ENCODE peak calls at places on chromosome 3, in seven cellular contexts. O, I, Z, B, D, G and C are unnamed samples.

GRCh38 chr3:101646726-101647125 is 30.2 kb downstream of the ZBTB11 start:
- DNase-seq in B (no peak), D (no peak), O (no peak), G (no peak), I (no peak), Z (no peak), C (no peak)

GRCh38 chr3:168877899-168878298 is 782.2 kb upstream of the GOLIM4 start:
- DNase-seq in I (no peak), G (no peak), B (no peak), O (no peak), D (no peak), Z (no peak), C (no peak)

GRCh38 chr3:161035711-161036110 is 69.4 kb downstream of the B3GALNT1 start:
- DNase-seq in D (no peak), Z (no peak), B (no peak), I (no peak), G (no peak), O (no peak), C (no peak)

GRCh38 chr3:192570757-192571156 is 156.6 kb downstream of the FGF12 start:
- DNase-seq in Z (no peak), D (no peak), I (no peak), O (no peak), G (no peak), B (peak; percentile 39), C (peak; percentile 27)

GRCh38 chr3:43098761-43099160 is 7.1 kb downstream of the POMGNT2 start:
- DNase-seq in D (no peak), I (no peak), B (no peak), O (no peak), Z (no peak), G (no peak), C (no peak)

GRCh38 chr3:29805757-29806156 is 524.9 kb downstream of the RBMS3 start:
- DNase-seq in I (no peak), B (no peak), O (no peak), G (no peak), D (no peak), Z (no peak), C (no peak)

GRCh38 chr3:58135712-58136543 is 74.8 kb downstream of the DNASE1L3 start:
- DNase-seq in B (peak; percentile 47), O (no peak), D (no peak), I (no peak), Z (peak; percentile 41), G (no peak), C (no peak)

GRCh38 chr3:168801792-168802191 is 706.1 kb upstream of the GOLIM4 start:
- DNase-seq in Z (no peak), O (no peak), D (no peak), B (no peak), G (no peak), I (no peak), C (no peak)

GRCh38 chr3:8870134-8870533 is 93.1 kb downstream of the RAD18 start:
- DNase-seq in Z (no peak), G (no peak), I (no peak), B (no peak), O (no peak), D (no peak), C (no peak)

GRCh38 chr3:126025116-126025729 is 56.2 kb downstream of the ROPN1B start:
- DNase-seq in O (no peak), Z (no peak), D (no peak), G (no peak), I (no peak), B (no peak), C (no peak)

GRCh38 chr3:134309987-134310700 is 59.5 kb upstream of the RYK start:
- DNase-seq in B (no peak), Z (no peak), I (no peak), D (peak; percentile 87), O (no peak), G (no peak), C (no peak)

GRCh38 chr3:75294124-75294523 is 370.0 kb upstream of the FRG2C start:
- DNase-seq in I (peak; percentile 84), Z (peak; percentile 36), D (peak; percentile 24), B (peak; percentile 19), O (peak; percentile 52), G (peak; percentile 33), C (peak; percentile 26)

GRCh38 chr3:15292765-15293522 is 39.4 kb downstream of the SH3BP5 start:
- DNase-seq in B (peak; percentile 39), G (peak; percentile 72), O (peak; percentile 85), Z (peak; percentile 43), D (no peak), I (no peak), C (no peak)

GRCh38 chr3:52028572-52028971 is 27.8 kb downstream of the DUSP7 start:
- DNase-seq in I (no peak), Z (peak; percentile 83), G (no peak), D (no peak), O (no peak), B (peak; percentile 81), C (no peak)

GRCh38 chr3:111582114-111582461 is 13.1 kb downstream of the ZBED2 start:
- DNase-seq in D (peak; percentile 34), Z (no peak), G (no peak), I (no peak), O (no peak), B (no peak), C (no peak)

GRCh38 chr3:102673271-102674115 is 238.7 kb downstream of the ZPLD1 start:
- DNase-seq in I (peak; percentile 91), B (peak; percentile 60), O (peak; percentile 74), Z (peak; percentile 56), G (peak; percentile 36), D (peak; percentile 78), C (peak; percentile 89)

GRCh38 chr3:119636194-119636593 is 24.2 kb downstream of the POPDC2 start:
- DNase-seq in B (no peak), I (no peak), G (no peak), D (no peak), O (no peak), Z (no peak), C (no peak)
- H3K4me1 ChIP-seq in B (peaks cover 26% of the 10 kb centered on the region), I (peaks cover 3% of the 10 kb centered on the region), G (no peaks in the 10 kb centered on the region), D (peaks cover 3% of the 10 kb centered on the region), O (peaks cover 7% of the 10 kb centered on the region), Z (peaks cover 64% of the 10 kb centered on the region), C (peaks cover 14% of the 10 kb centered on the region)

GRCh38 chr3:49872801-49873281 is 3.1 kb upstream of the CAMKV start:
- DNase-seq in O (no peak), D (peak; percentile 25), B (no peak), Z (no peak), I (no peak), G (no peak), C (no peak)
- H3K4me3 ChIP-seq in O (no peak overlapping the region), D (no peak overlapping the region), B (no peak overlapping the region), Z (no peak overlapping the region), I (no peak overlapping the region), G (no peak overlapping the region), C (no peak overlapping the region)

GRCh38 chr3:194323785-194324735 is 27.1 kb downstream of the CPN2 start:
- DNase-seq in G (no peak), D (peak; percentile 36), Z (peak; percentile 86), B (peak; percentile 88), O (peak; percentile 60), I (no peak), C (peak; percentile 62)
- H3K27me3 ChIP-seq in G (peaks cover 21% of the 10 kb centered on the region), D (no peaks in the 10 kb centered on the region), Z (no peaks in the 10 kb centered on the region), B (peaks cover 7% of the 10 kb centered on the region), O (no peaks in the 10 kb centered on the region), I (no peaks in the 10 kb centered on the region), C (no peaks in the 10 kb centered on the region)

DNA sequence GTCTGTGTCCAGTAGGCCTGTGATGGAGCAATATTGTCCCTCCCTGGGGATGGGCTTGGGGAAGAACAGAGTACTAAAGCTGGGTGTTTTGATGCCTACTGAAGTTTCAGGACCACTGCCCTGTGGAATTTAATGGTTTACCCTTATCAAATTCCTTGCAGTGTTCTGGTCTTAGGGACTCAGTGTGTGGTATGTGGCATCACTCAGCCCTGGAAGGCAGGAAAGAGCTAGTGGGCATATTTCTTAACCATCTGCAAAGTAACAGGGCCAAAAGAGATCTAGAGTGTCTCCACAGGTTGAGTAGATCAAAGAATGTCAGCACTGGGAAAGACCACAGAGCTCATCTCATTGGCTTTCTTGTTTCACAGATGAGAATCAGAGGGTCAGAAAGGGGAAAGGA is 11.8 kb upstream of the SCN10A start:
- DNase-seq in D (no peak), Z (no peak), G (no peak), O (no peak), B (no peak), I (no peak), C (no peak)
- H3K4me1 ChIP-seq in D (no peaks in the 10 kb centered on the region), Z (peaks cover 10% of the 10 kb centered on the region), G (no peaks in the 10 kb centered on the region), O (no peaks in the 10 kb centered on the region), B (no peaks in the 10 kb centered on the region), I (no peaks in the 10 kb centered on the region), C (no peaks in the 10 kb centered on the region)

DNA sequence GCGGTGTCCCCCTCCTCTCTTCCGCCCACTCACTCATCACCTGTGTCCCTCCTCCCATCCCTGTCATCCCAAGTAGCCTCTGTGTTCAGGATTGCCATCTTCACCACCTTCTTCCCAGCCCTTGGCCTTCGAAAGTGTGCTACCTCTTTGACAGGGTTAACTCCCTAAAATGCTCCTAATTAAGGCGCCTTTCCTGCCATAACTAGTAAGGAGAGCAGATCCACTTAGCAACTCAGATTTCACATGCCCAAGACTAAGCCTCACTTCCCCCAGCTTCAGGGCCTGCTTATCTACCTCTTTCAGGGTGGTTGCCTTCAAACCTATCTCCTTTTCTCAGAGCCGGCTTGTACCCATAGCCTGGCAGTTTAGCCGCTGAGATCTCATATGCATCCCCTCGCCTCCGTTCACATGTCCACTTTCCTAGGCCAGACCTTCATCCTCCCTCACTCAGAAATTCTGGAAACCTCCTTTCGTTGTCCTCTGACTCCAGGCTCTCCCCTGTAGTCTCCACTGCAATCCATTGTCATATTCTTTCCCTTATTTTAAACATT is 953 bp upstream of the FSTL1 start:
- DNase-seq in O (no peak), Z (no peak), G (no peak), B (no peak), D (no peak), I (no peak), C (no peak)
- H3K4me3 ChIP-seq in O (peak overlapping the region; percentile 89), Z (peak overlapping the region; percentile 90), G (peak overlapping the region; percentile 59), B (peak overlapping the region; percentile 90), D (no peak overlapping the region), I (peak overlapping the region; percentile 97), C (no peak overlapping the region)

GRCh38 chr3:146065573-146066006 is 95.4 kb downstream of the PLOD2 start:
- DNase-seq in Z (no peak), G (no peak), D (peak; percentile 53), O (no peak), I (no peak), B (no peak), C (peak; percentile 75)
- H3K27me3 ChIP-seq in Z (no peaks in the 10 kb centered on the region), G (no peaks in the 10 kb centered on the region), D (no peaks in the 10 kb centered on the region), O (no peaks in the 10 kb centered on the region), I (peaks cover 7% of the 10 kb centered on the region), B (no peaks in the 10 kb centered on the region), C (no peaks in the 10 kb centered on the region)

GRCh38 chr3:191334359-191334893 is 4.1 kb upstream of the UTS2B start:
- DNase-seq in I (no peak), B (no peak), G (no peak), Z (no peak), D (no peak), O (no peak), C (no peak)
- H3K4me1 ChIP-seq in I (no peaks in the 10 kb centered on the region), B (peaks cover 15% of the 10 kb centered on the region), G (peaks cover 6% of the 10 kb centered on the region), Z (peaks cover 86% of the 10 kb centered on the region), D (peaks cover 19% of the 10 kb centered on the region), O (peaks cover 1% of the 10 kb centered on the region), C (peaks cover 77% of the 10 kb centered on the region)

GRCh38 chr3:64327039-64327804 is 102.0 kb upstream of the PRICKLE2 start:
- DNase-seq in B (peak; percentile 74), O (peak; percentile 67), D (no peak), I (peak; percentile 21), G (no peak), Z (peak; percentile 62), C (no peak)
- H3K4me3 ChIP-seq in B (no peak overlapping the region), O (no peak overlapping the region), D (no peak overlapping the region), I (no peak overlapping the region), G (no peak overlapping the region), Z (no peak overlapping the region), C (no peak overlapping the region)